ENCODE peak calls at places on chromosome 20, in seven cellular contexts. E, W, J, O, Z, L and X are unnamed samples.

GRCh38 chr20:62048346-62048761 is 17.3 kb downstream of the TAF4 start:
- DNase-seq in E (no peak), W (no peak), J (no peak), O (no peak), Z (no peak), L (no peak), X (no peak)

GRCh38 chr20:16864069-16864468 is 115.9 kb downstream of the OTOR start:
- DNase-seq in E (no peak), W (no peak), J (no peak), O (no peak), Z (no peak), L (peak), X (no peak)

GRCh38 chr20:38158701-38159325 is 6.3 kb downstream of the TGM2 start:
- DNase-seq in E (no peak), W (peak), J (peak), O (no peak), Z (no peak), L (no peak), X (no peak)

GRCh38 chr20:36720510-36720909 is 25.4 kb downstream of the NDRG3 start:
- DNase-seq in E (no peak), W (no peak), J (no peak), O (no peak), Z (no peak), L (peak), X (no peak)

GRCh38 chr20:25020901-25021301 is 28.4 kb upstream of the APMAP start:
- DNase-seq in E (no peak), W (peak), J (peak), O (no peak), Z (no peak), L (no peak), X (no peak)

GRCh38 chr20:32535953-32536823 is 48.9 kb downstream of the NOL4L start:
- DNase-seq in E (peak), W (peak), J (no peak), O (no peak), Z (peak), L (no peak), X (no peak)

GRCh38 chr20:50389437-50389807 is 120.8 kb upstream of the PTPN1 start:
- DNase-seq in E (no peak), W (peak), J (no peak), O (no peak), Z (no peak), L (no peak), X (no peak)

GRCh38 chr20:17871861-17872260 is 96.7 kb downstream of the SNX5 start:
- DNase-seq in E (no peak), W (no peak), J (peak), O (no peak), Z (no peak), L (no peak), X (no peak)

GRCh38 chr20:63556873-63557478 is 3.0 kb downstream of the FNDC11 start:
- DNase-seq in E (no peak), W (no peak), J (no peak), O (no peak), Z (no peak), L (no peak), X (no peak)

GRCh38 chr20:17614176-17614811 is 44.4 kb downstream of the DSTN start:
- DNase-seq in E (no peak), W (peak), J (peak), O (no peak), Z (no peak), L (peak), X (no peak)

GRCh38 chr20:31740208-31740607 is 1.1 kb downstream of the TPX2 start:
- DNase-seq in E (no peak), W (no peak), J (no peak), O (no peak), Z (no peak), L (peak), X (no peak)

GRCh38 chr20:22412977-22413868 is 171.1 kb downstream of the FOXA2 start:
- DNase-seq in E (no peak), W (no peak), J (no peak), O (no peak), Z (no peak), L (no peak), X (no peak)

GRCh38 chr20:35319206-35320197 is 27.3 kb upstream of the FAM83C start:
- DNase-seq in E (no peak), W (no peak), J (no peak), O (peak), Z (no peak), L (peak), X (no peak)

GRCh38 chr20:60052322-60052721 is 94.1 kb downstream of the CDH26 start:
- DNase-seq in E (no peak), W (no peak), J (no peak), O (no peak), Z (no peak), L (no peak), X (no peak)